ENCODE peak calls at places on chromosomes 4 and X, in seven cellular contexts. One of them, this sample, is unnamed.

GRCh38 chr4:42627887-42628646 is 28.8 kb downstream of the ATP8A1 start:
- DNase-seq in cardiac muscle cell: no peak
- DNase-seq in neural progenitor cell: no peak
- DNase-seq in breast epithelium: peak; percentile 51
- DNase-seq in ovary: peak; percentile 65
- DNase-seq in prostate gland: no peak
- DNase-seq in HCT116: no peak
- DNase-seq in this sample: peak; percentile 94

GRCh38 chrX:10932842-10933440 is 178.2 kb upstream of the HCCS start:
- DNase-seq in prostate gland: no peak
- DNase-seq in breast epithelium: no peak
- DNase-seq in neural progenitor cell: no peak
- DNase-seq in HCT116: no peak
- DNase-seq in cardiac muscle cell: no peak
- DNase-seq in ovary: no peak
- DNase-seq in this sample: no peak

GRCh38 chrX:10015711-10016515 is 48.8 kb downstream of the CLDN34 start:
- DNase-seq in HCT116: no peak
- DNase-seq in breast epithelium: no peak
- DNase-seq in cardiac muscle cell: peak; percentile 67
- DNase-seq in prostate gland: peak; percentile 8
- DNase-seq in neural progenitor cell: peak; percentile 65
- DNase-seq in ovary: peak; percentile 46
- DNase-seq in this sample: peak; percentile 84

GRCh38 chrX:140467211-140467610 is 37.7 kb downstream of the SOX3 start:
- DNase-seq in neural progenitor cell: no peak
- DNase-seq in cardiac muscle cell: no peak
- DNase-seq in prostate gland: no peak
- DNase-seq in HCT116: no peak
- DNase-seq in ovary: no peak
- DNase-seq in breast epithelium: no peak
- DNase-seq in this sample: no peak

GRCh38 chr4:56038763-56039162 is 90.0 kb downstream of the CEP135 start:
- DNase-seq in HCT116: no peak
- DNase-seq in breast epithelium: no peak
- DNase-seq in prostate gland: no peak
- DNase-seq in neural progenitor cell: no peak
- DNase-seq in ovary: no peak
- DNase-seq in cardiac muscle cell: no peak
- DNase-seq in this sample: no peak

GRCh38 chr4:112975567-112976355 is 73.7 kb upstream of the ANK2 start:
- DNase-seq in HCT116: no peak
- DNase-seq in neural progenitor cell: no peak
- DNase-seq in ovary: no peak
- DNase-seq in cardiac muscle cell: no peak
- DNase-seq in breast epithelium: no peak
- DNase-seq in prostate gland: no peak
- DNase-seq in this sample: no peak

GRCh38 chrX:7062276-7062675 is 85.2 kb upstream of the STS start:
- DNase-seq in ovary: no peak
- DNase-seq in HCT116: no peak
- DNase-seq in neural progenitor cell: no peak
- DNase-seq in prostate gland: no peak
- DNase-seq in breast epithelium: no peak
- DNase-seq in cardiac muscle cell: no peak
- DNase-seq in this sample: no peak

GRCh38 chr4:82354788-82355187 is 19.0 kb downstream of the HNRNPD start:
- DNase-seq in cardiac muscle cell: no peak
- DNase-seq in neural progenitor cell: no peak
- DNase-seq in breast epithelium: no peak
- DNase-seq in HCT116: no peak
- DNase-seq in ovary: no peak
- DNase-seq in prostate gland: no peak
- DNase-seq in this sample: no peak

GRCh38 chr4:5785806-5786680 is 75.0 kb downstream of the EVC start:
- DNase-seq in cardiac muscle cell: no peak
- DNase-seq in prostate gland: peak; percentile 1
- DNase-seq in neural progenitor cell: no peak
- DNase-seq in ovary: no peak
- DNase-seq in breast epithelium: no peak
- DNase-seq in HCT116: no peak
- DNase-seq in this sample: no peak

DNA sequence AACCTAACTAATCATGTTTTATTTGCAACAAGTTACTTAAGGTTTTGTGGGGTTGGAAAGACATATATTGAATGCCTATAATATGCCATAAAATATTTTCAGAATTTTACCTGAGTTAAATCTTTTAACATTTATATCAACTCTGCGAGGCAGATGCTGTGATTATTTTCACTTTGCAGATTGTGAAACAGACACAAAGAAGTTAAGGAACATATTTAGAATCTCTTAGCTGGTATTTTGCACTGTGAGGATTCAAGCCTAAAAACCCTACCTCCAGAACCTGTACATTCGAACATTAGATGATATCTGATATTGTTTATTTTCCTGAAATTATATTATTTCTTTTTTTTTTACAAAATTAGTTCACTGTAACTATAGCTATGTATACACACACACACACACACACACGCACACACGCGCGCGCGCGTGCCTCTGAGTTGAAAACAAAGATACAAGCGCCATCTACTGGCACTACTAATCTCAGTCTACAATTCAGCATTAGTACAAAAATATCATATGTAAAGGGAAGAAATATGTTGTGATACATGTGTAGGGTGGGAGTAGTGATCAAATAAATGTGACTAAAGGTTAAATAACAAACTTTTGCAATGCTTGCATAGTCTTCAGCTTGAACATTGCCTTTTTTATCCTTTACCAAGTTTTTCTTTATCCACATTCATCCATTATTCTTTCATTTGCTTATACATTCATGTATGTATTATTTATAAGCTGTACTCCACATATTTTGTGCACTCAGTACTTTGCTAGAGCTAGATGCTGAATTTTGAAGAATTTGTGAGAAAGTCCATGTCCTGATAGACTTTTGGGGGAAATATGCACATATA is 61.5 kb downstream of the ANXA10 start:
- DNase-seq in cardiac muscle cell: peak; percentile 82
- DNase-seq in ovary: peak; percentile 74
- DNase-seq in prostate gland: peak; percentile 73
- DNase-seq in HCT116: peak; percentile 74
- DNase-seq in breast epithelium: peak; percentile 58
- DNase-seq in neural progenitor cell: peak; percentile 81
- DNase-seq in this sample: peak; percentile 73
- H3K4me3 ChIP-seq in cardiac muscle cell: no peak overlapping the region
- H3K4me3 ChIP-seq in ovary: peak overlapping the region; percentile 2
- H3K4me3 ChIP-seq in prostate gland: no peak overlapping the region
- H3K4me3 ChIP-seq in HCT116: no peak overlapping the region
- H3K4me3 ChIP-seq in breast epithelium: peak overlapping the region; percentile 32
- H3K4me3 ChIP-seq in neural progenitor cell: no peak overlapping the region
- H3K4me3 ChIP-seq in this sample: peak overlapping the region; percentile 48

GRCh38 chr4:182493377-182493776 is 250.2 kb downstream of the TENM3 start:
- DNase-seq in HCT116: no peak
- DNase-seq in breast epithelium: no peak
- DNase-seq in neural progenitor cell: no peak
- DNase-seq in ovary: no peak
- DNase-seq in cardiac muscle cell: no peak
- DNase-seq in prostate gland: no peak
- DNase-seq in this sample: no peak
- H3K4me1 ChIP-seq in HCT116: no peaks in the 10 kb centered on the region
- H3K4me1 ChIP-seq in breast epithelium: no peaks in the 10 kb centered on the region
- H3K4me1 ChIP-seq in neural progenitor cell: peaks cover 8% of the 10 kb centered on the region
- H3K4me1 ChIP-seq in ovary: no peaks in the 10 kb centered on the region
- H3K4me1 ChIP-seq in cardiac muscle cell: peaks cover 5% of the 10 kb centered on the region
- H3K4me1 ChIP-seq in prostate gland: no peaks in the 10 kb centered on the region
- H3K4me1 ChIP-seq in this sample: no peaks in the 10 kb centered on the region

GRCh38 chr4:88854481-88854880 is 156.9 kb upstream of the NAP1L5 start:
- DNase-seq in breast epithelium: no peak
- DNase-seq in neural progenitor cell: no peak
- DNase-seq in cardiac muscle cell: no peak
- DNase-seq in ovary: no peak
- DNase-seq in prostate gland: no peak
- DNase-seq in HCT116: no peak
- DNase-seq in this sample: no peak

GRCh38 chr4:88859191-88859812 is 161.7 kb upstream of the NAP1L5 start:
- DNase-seq in breast epithelium: no peak
- DNase-seq in neural progenitor cell: no peak
- DNase-seq in cardiac muscle cell: no peak
- DNase-seq in ovary: no peak
- DNase-seq in HCT116: no peak
- DNase-seq in prostate gland: no peak
- DNase-seq in this sample: no peak

GRCh38 chr4:88858752-88859151 is 161.1 kb upstream of the NAP1L5 start:
- DNase-seq in prostate gland: no peak
- DNase-seq in ovary: no peak
- DNase-seq in HCT116: no peak
- DNase-seq in breast epithelium: no peak
- DNase-seq in cardiac muscle cell: no peak
- DNase-seq in neural progenitor cell: no peak
- DNase-seq in this sample: no peak

GRCh38 chr4:88860594-88860993 is 163.0 kb upstream of the NAP1L5 start:
- DNase-seq in cardiac muscle cell: no peak
- DNase-seq in prostate gland: no peak
- DNase-seq in HCT116: no peak
- DNase-seq in neural progenitor cell: no peak
- DNase-seq in breast epithelium: no peak
- DNase-seq in ovary: no peak
- DNase-seq in this sample: no peak

GRCh38 chr4:88857588-88857987 is 160.0 kb upstream of the NAP1L5 start:
- DNase-seq in breast epithelium: no peak
- DNase-seq in cardiac muscle cell: no peak
- DNase-seq in prostate gland: no peak
- DNase-seq in ovary: no peak
- DNase-seq in neural progenitor cell: no peak
- DNase-seq in HCT116: no peak
- DNase-seq in this sample: no peak
- H3K27ac ChIP-seq in breast epithelium: no peak overlapping the region
- H3K27ac ChIP-seq in cardiac muscle cell: no peak overlapping the region
- H3K27ac ChIP-seq in prostate gland: no peak overlapping the region
- H3K27ac ChIP-seq in ovary: no peak overlapping the region
- H3K27ac ChIP-seq in neural progenitor cell: no peak overlapping the region
- H3K27ac ChIP-seq in HCT116: no peak overlapping the region
- H3K27ac ChIP-seq in this sample: no peak overlapping the region

DNA sequence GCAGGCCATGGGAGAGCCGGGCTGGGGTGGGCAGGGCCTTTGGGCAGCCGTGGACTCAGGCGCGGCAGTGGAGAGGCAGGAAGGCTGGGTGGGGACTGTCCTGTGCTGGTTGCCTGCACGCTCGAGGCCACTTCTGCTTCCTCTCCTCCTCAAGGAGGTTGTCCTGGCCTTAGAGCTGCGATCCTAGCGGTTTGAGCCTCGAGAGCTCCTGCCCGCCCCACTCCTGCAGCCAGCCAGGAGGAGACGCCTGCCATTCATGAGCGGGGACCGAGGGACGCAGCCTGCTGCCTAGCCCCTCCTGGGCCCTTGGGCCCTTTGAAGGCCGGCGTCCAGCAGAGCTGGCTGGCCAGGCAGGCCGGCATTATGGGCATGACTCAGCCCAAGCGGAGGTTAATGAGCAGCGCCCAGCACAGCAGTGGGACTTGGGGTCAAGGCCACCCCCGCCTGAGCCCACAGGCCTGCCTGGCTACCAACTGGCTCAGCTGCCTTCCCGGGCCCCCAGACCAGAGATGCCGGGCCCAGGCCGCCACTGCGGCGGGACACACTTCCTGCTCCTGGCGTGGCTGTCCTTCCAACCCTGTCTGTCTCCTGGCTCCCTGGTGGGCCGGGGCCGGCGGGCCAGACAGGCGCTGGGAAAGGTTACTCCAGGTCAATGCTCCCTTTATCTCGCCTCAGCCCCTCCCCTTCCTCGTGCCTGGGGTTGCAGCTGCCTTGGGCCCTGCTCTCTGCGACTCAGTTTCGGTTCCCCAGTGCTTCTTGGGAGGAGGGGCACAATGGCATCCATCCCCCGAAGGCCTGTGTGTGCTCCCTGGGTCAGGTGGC is 1.8 kb downstream of the ABCD1 start:
- DNase-seq in cardiac muscle cell: peak; percentile 77
- DNase-seq in breast epithelium: no peak
- DNase-seq in neural progenitor cell: peak; percentile 84
- DNase-seq in HCT116: no peak
- DNase-seq in ovary: peak; percentile 70
- DNase-seq in prostate gland: no peak
- DNase-seq in this sample: peak; percentile 74
- H3K4me3 ChIP-seq in cardiac muscle cell: no peak overlapping the region
- H3K4me3 ChIP-seq in breast epithelium: peak overlapping the region; percentile 56
- H3K4me3 ChIP-seq in neural progenitor cell: peak overlapping the region; percentile 3
- H3K4me3 ChIP-seq in HCT116: peak overlapping the region; percentile 11
- H3K4me3 ChIP-seq in ovary: peak overlapping the region; percentile 18
- H3K4me3 ChIP-seq in prostate gland: no peak overlapping the region
- H3K4me3 ChIP-seq in this sample: peak overlapping the region; percentile 0

GRCh38 chrX:19655032-19655431 is 139.7 kb upstream of the MAP3K15 start:
- DNase-seq in ovary: no peak
- DNase-seq in HCT116: no peak
- DNase-seq in cardiac muscle cell: no peak
- DNase-seq in neural progenitor cell: no peak
- DNase-seq in breast epithelium: no peak
- DNase-seq in prostate gland: no peak
- DNase-seq in this sample: no peak
- H3K4me1 ChIP-seq in ovary: no peaks in the 10 kb centered on the region
- H3K4me1 ChIP-seq in HCT116: no peaks in the 10 kb centered on the region
- H3K4me1 ChIP-seq in cardiac muscle cell: no peaks in the 10 kb centered on the region
- H3K4me1 ChIP-seq in neural progenitor cell: no peaks in the 10 kb centered on the region
- H3K4me1 ChIP-seq in breast epithelium: no peaks in the 10 kb centered on the region
- H3K4me1 ChIP-seq in prostate gland: no peaks in the 10 kb centered on the region
- H3K4me1 ChIP-seq in this sample: no peaks in the 10 kb centered on the region

DNA sequence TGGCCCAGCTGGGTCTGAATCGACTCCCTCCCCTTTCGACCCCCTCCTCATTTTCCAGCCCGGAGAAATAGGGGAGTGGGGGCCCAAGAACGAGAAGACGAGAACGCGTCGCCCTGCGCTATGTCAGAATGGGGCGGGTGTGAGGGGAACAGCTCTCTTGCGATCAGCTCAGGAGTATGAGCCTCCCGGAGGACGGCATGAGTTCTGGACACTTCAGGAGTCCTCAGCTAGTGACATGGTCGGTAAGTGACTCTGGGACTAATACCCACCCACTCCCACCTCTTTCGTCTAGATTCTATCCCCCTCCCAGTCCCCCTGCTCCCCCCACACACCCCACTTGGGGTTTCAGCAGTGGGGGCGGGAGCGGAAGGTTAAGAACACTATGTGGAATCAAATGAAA is 944 bp downstream of the KLF8 start:
- DNase-seq in cardiac muscle cell: peak; percentile 13
- DNase-seq in HCT116: no peak
- DNase-seq in breast epithelium: no peak
- DNase-seq in prostate gland: no peak
- DNase-seq in ovary: peak; percentile 39
- DNase-seq in neural progenitor cell: peak; percentile 28
- DNase-seq in this sample: peak; percentile 53
- H3K27ac ChIP-seq in cardiac muscle cell: no peak overlapping the region
- H3K27ac ChIP-seq in HCT116: no peak overlapping the region
- H3K27ac ChIP-seq in breast epithelium: peak overlapping the region; percentile 91
- H3K27ac ChIP-seq in prostate gland: peak overlapping the region; percentile 72
- H3K27ac ChIP-seq in ovary: peak overlapping the region; percentile 80
- H3K27ac ChIP-seq in neural progenitor cell: no peak overlapping the region
- H3K27ac ChIP-seq in this sample: peak overlapping the region; percentile 80

GRCh38 chr4:1721666-1722550 is 587 bp downstream of the TACC3 start:
- DNase-seq in ovary: peak; percentile 63
- DNase-seq in prostate gland: no peak
- DNase-seq in cardiac muscle cell: no peak
- DNase-seq in HCT116: no peak
- DNase-seq in breast epithelium: no peak
- DNase-seq in neural progenitor cell: peak; percentile 19
- DNase-seq in this sample: no peak
- H3K4me3 ChIP-seq in ovary: peak overlapping the region; percentile 46
- H3K4me3 ChIP-seq in prostate gland: peak overlapping the region; percentile 63
- H3K4me3 ChIP-seq in cardiac muscle cell: peak overlapping the region; percentile 68
- H3K4me3 ChIP-seq in HCT116: peak overlapping the region; percentile 94
- H3K4me3 ChIP-seq in breast epithelium: peak overlapping the region; percentile 80
- H3K4me3 ChIP-seq in neural progenitor cell: peak overlapping the region; percentile 95
- H3K4me3 ChIP-seq in this sample: peak overlapping the region; percentile 54

GRCh38 chr4:128649575-128650205 is 159.8 kb upstream of the JADE1 start:
- DNase-seq in breast epithelium: no peak
- DNase-seq in HCT116: no peak
- DNase-seq in neural progenitor cell: no peak
- DNase-seq in cardiac muscle cell: no peak
- DNase-seq in ovary: no peak
- DNase-seq in prostate gland: no peak
- DNase-seq in this sample: no peak
- H3K4me1 ChIP-seq in breast epithelium: no peaks in the 10 kb centered on the region
- H3K4me1 ChIP-seq in HCT116: no peaks in the 10 kb centered on the region
- H3K4me1 ChIP-seq in neural progenitor cell: peaks cover 24% of the 10 kb centered on the region
- H3K4me1 ChIP-seq in cardiac muscle cell: peaks cover 11% of the 10 kb centered on the region
- H3K4me1 ChIP-seq in ovary: peaks cover 1% of the 10 kb centered on the region
- H3K4me1 ChIP-seq in prostate gland: peaks cover 5% of the 10 kb centered on the region
- H3K4me1 ChIP-seq in this sample: no peaks in the 10 kb centered on the region